ENCODE peak calls at places on chromosomes 5 and 9, in five cellular contexts. One of them, this sample, is unnamed.

GRCh38 chr5:89282038-89282831 is 399.3 kb upstream of the MEF2C start:
- DNase-seq in A549: no peak
- DNase-seq in bronchial epithelial cell: no peak
- DNase-seq in lower lobe of right lung: no peak
- DNase-seq in GM13977: no peak
- DNase-seq in this sample: no peak

GRCh38 chr9:130454812-130455325 is 10.1 kb downstream of the ASS1 start:
- DNase-seq in A549: no peak
- DNase-seq in bronchial epithelial cell: no peak
- DNase-seq in lower lobe of right lung: no peak
- DNase-seq in GM13977: no peak
- DNase-seq in this sample: no peak

GRCh38 chr5:964821-965220 is 43.8 kb upstream of the NKD2 start:
- DNase-seq in A549: no peak
- DNase-seq in bronchial epithelial cell: no peak
- DNase-seq in lower lobe of right lung: no peak
- DNase-seq in GM13977: no peak
- DNase-seq in this sample: no peak

GRCh38 chr9:131228988-131229387 is 47.3 kb downstream of the FAM78A start:
- DNase-seq in A549: no peak
- DNase-seq in bronchial epithelial cell: no peak
- DNase-seq in lower lobe of right lung: no peak
- DNase-seq in GM13977: no peak
- DNase-seq in this sample: no peak

GRCh38 chr9:88312070-88312469 is 76.2 kb upstream of the SPIN1 start:
- DNase-seq in A549: no peak
- DNase-seq in bronchial epithelial cell: no peak
- DNase-seq in lower lobe of right lung: no peak
- DNase-seq in GM13977: no peak
- DNase-seq in this sample: peak

GRCh38 chr5:164073013-164073535 is 567.7 kb downstream of the MAT2B start:
- DNase-seq in A549: no peak
- DNase-seq in bronchial epithelial cell: no peak
- DNase-seq in lower lobe of right lung: no peak
- DNase-seq in GM13977: no peak
- DNase-seq in this sample: no peak

GRCh38 chr9:93211654-93212001 is 27.7 kb downstream of the WNK2 start:
- DNase-seq in A549: no peak
- DNase-seq in bronchial epithelial cell: no peak
- DNase-seq in lower lobe of right lung: no peak
- DNase-seq in GM13977: no peak
- DNase-seq in this sample: no peak

GRCh38 chr9:27125936-27126335 is 16.9 kb downstream of the TEK start:
- DNase-seq in A549: no peak
- DNase-seq in bronchial epithelial cell: peak
- DNase-seq in lower lobe of right lung: no peak
- DNase-seq in GM13977: no peak
- DNase-seq in this sample: no peak

GRCh38 chr9:117828466-117828865 is 124.3 kb downstream of the TLR4 start:
- DNase-seq in A549: no peak
- DNase-seq in bronchial epithelial cell: no peak
- DNase-seq in lower lobe of right lung: no peak
- DNase-seq in GM13977: no peak
- DNase-seq in this sample: no peak

GRCh38 chr5:76710991-76711390 is 4.9 kb upstream of the F2R start:
- DNase-seq in A549: no peak
- DNase-seq in bronchial epithelial cell: peak
- DNase-seq in lower lobe of right lung: no peak
- DNase-seq in GM13977: no peak
- DNase-seq in this sample: no peak

GRCh38 chr9:112665347-112665746 is 52.6 kb downstream of the INIP start:
- DNase-seq in A549: no peak
- DNase-seq in bronchial epithelial cell: peak
- DNase-seq in lower lobe of right lung: no peak
- DNase-seq in GM13977: no peak
- DNase-seq in this sample: no peak

GRCh38 chr9:133487331-133487725 is 8.4 kb upstream of the SLC2A6 start:
- DNase-seq in A549: no peak
- DNase-seq in bronchial epithelial cell: no peak
- DNase-seq in lower lobe of right lung: peak
- DNase-seq in GM13977: no peak
- DNase-seq in this sample: no peak

GRCh38 chr9:136631038-136632000 is 31.4 kb upstream of the EGFL7 start:
- DNase-seq in A549: peak
- DNase-seq in bronchial epithelial cell: peak
- DNase-seq in lower lobe of right lung: peak
- DNase-seq in GM13977: peak
- DNase-seq in this sample: peak

GRCh38 chr9:17082343-17082742 is 52.5 kb upstream of the CNTLN start:
- DNase-seq in A549: no peak
- DNase-seq in bronchial epithelial cell: no peak
- DNase-seq in lower lobe of right lung: no peak
- DNase-seq in GM13977: no peak
- DNase-seq in this sample: no peak

GRCh38 chr5:157857821-157858526 is 971 bp downstream of the CLINT1 start:
- DNase-seq in A549: no peak
- DNase-seq in bronchial epithelial cell: peak
- DNase-seq in lower lobe of right lung: no peak
- DNase-seq in GM13977: no peak
- DNase-seq in this sample: peak

GRCh38 chr5:177426566-177427210 is at the start of gene GRK6:
- DNase-seq in A549: peak
- DNase-seq in bronchial epithelial cell: no peak
- DNase-seq in lower lobe of right lung: peak
- DNase-seq in GM13977: peak
- DNase-seq in this sample: peak

GRCh38 chr5:107514305-107514704 is 156.4 kb downstream of the EFNA5 start:
- DNase-seq in A549: no peak
- DNase-seq in bronchial epithelial cell: peak
- DNase-seq in lower lobe of right lung: no peak
- DNase-seq in GM13977: no peak
- DNase-seq in this sample: no peak

GRCh38 chr9:40884072-40884901 is 244.2 kb downstream of the FOXD4L6 start:
- DNase-seq in A549: no peak
- DNase-seq in bronchial epithelial cell: no peak
- DNase-seq in lower lobe of right lung: peak
- DNase-seq in GM13977: peak
- DNase-seq in this sample: no peak

GRCh38 chr9:113511047-113511521 is 47.6 kb downstream of the RGS3 start:
- DNase-seq in A549: no peak
- DNase-seq in bronchial epithelial cell: no peak
- DNase-seq in lower lobe of right lung: no peak
- DNase-seq in GM13977: no peak
- DNase-seq in this sample: no peak

GRCh38 chr5:83563631-83564030 is 92.1 kb downstream of the VCAN start:
- DNase-seq in A549: no peak
- DNase-seq in bronchial epithelial cell: peak
- DNase-seq in lower lobe of right lung: no peak
- DNase-seq in GM13977: no peak
- DNase-seq in this sample: no peak

GRCh38 chr9:111163738-111164399 is 125.6 kb upstream of the LPAR1 start:
- DNase-seq in A549: no peak
- DNase-seq in bronchial epithelial cell: no peak
- DNase-seq in lower lobe of right lung: no peak
- DNase-seq in GM13977: no peak
- DNase-seq in this sample: no peak

GRCh38 chr5:154202379-154203260 is 12.1 kb downstream of the GALNT10 start:
- DNase-seq in A549: no peak
- DNase-seq in bronchial epithelial cell: no peak
- DNase-seq in lower lobe of right lung: no peak
- DNase-seq in GM13977: peak
- DNase-seq in this sample: peak

GRCh38 chr9:84932915-84933527 is 263.5 kb downstream of the NTRK2 start:
- DNase-seq in A549: no peak
- DNase-seq in bronchial epithelial cell: peak
- DNase-seq in lower lobe of right lung: no peak
- DNase-seq in GM13977: no peak
- DNase-seq in this sample: no peak

GRCh38 chr5:145941096-145941676 is 4.8 kb downstream of the SH3RF2 start:
- DNase-seq in A549: no peak
- DNase-seq in bronchial epithelial cell: no peak
- DNase-seq in lower lobe of right lung: no peak
- DNase-seq in GM13977: no peak
- DNase-seq in this sample: no peak

GRCh38 chr5:67416133-67416937 is 219.7 kb upstream of the CD180 start:
- DNase-seq in A549: no peak
- DNase-seq in bronchial epithelial cell: no peak
- DNase-seq in lower lobe of right lung: no peak
- DNase-seq in GM13977: no peak
- DNase-seq in this sample: peak

GRCh38 chr5:141883184-141883947 is 5.2 kb upstream of the PCDH1 start:
- DNase-seq in A549: no peak
- DNase-seq in bronchial epithelial cell: no peak
- DNase-seq in lower lobe of right lung: peak
- DNase-seq in GM13977: no peak
- DNase-seq in this sample: peak

DNA sequence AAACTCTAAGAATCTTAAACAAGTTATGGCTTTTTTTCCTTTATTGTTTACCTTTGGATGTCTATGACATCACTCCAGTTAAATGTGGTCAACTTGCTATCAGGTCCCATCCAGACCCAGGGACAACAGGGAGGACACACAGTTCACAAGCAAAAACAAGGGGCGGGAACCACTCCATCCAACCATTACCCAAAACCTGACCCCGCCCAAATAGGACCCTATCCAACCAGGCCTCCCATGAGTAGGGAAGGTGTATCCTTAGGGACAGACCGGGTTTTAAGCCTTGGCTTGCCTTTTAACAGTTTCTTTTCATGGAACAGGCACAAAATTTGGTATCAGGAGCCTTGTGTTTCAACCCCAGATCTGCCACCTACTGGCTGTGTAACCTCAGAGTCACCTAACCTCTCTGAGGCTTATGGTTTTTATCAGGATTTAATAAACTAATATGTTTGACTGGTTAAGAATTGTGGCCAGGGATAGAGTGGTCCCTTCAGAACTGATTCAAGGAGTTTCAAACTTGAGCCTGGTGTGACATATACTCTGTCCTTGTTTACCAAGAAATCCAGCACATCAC is 127.7 kb upstream of the RAD23B start:
- DNase-seq in A549: no peak
- DNase-seq in bronchial epithelial cell: no peak
- DNase-seq in lower lobe of right lung: no peak
- DNase-seq in GM13977: no peak
- DNase-seq in this sample: no peak
- TF ChIP-seq CTCF in A549: no peak
- TF ChIP-seq CTCF in bronchial epithelial cell: peak
- TF ChIP-seq CTCF in lower lobe of right lung: no peak
- TF ChIP-seq CTCF in GM13977: no peak
- TF ChIP-seq CTCF in this sample: no peak

DNA sequence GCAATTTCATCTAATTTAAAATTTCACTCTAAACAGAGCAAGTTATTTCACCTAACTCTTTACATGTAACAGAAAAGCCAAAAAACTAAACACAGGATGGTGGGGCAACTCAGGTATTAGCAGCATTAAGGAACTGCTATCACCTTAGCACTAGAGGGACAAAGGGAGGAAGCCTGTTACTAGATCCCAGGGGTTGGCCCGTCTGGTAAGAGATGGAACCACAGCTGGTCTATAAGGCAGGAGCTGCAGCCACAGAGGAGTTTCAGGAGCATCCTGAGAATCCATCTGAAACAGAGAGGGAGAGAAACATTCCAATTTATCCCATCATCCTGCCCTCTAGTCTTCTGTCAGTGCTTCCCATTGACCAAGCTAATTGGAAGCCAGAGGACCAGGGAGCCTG is 300.3 kb downstream of the MRPS30 start:
- DNase-seq in A549: no peak
- DNase-seq in bronchial epithelial cell: no peak
- DNase-seq in lower lobe of right lung: no peak
- DNase-seq in GM13977: no peak
- DNase-seq in this sample: no peak
- TF ChIP-seq CTCF in A549: no peak
- TF ChIP-seq CTCF in bronchial epithelial cell: no peak
- TF ChIP-seq CTCF in lower lobe of right lung: no peak
- TF ChIP-seq CTCF in GM13977: no peak
- TF ChIP-seq CTCF in this sample: no peak

GRCh38 chr5:173885481-173886010 is 2.6 kb upstream of the CPEB4 start:
- DNase-seq in A549: no peak
- DNase-seq in bronchial epithelial cell: no peak
- DNase-seq in lower lobe of right lung: no peak
- DNase-seq in GM13977: no peak
- DNase-seq in this sample: no peak
- TF ChIP-seq CTCF in A549: no peak
- TF ChIP-seq CTCF in bronchial epithelial cell: no peak
- TF ChIP-seq CTCF in lower lobe of right lung: no peak
- TF ChIP-seq CTCF in GM13977: no peak
- TF ChIP-seq CTCF in this sample: no peak

GRCh38 chr9:129307227-129307970 is 129.3 kb upstream of the IER5L start:
- DNase-seq in A549: no peak
- DNase-seq in bronchial epithelial cell: peak
- DNase-seq in lower lobe of right lung: peak
- DNase-seq in GM13977: no peak
- DNase-seq in this sample: no peak
- TF ChIP-seq CTCF in A549: no peak
- TF ChIP-seq CTCF in bronchial epithelial cell: no peak
- TF ChIP-seq CTCF in lower lobe of right lung: no peak
- TF ChIP-seq CTCF in GM13977: no peak
- TF ChIP-seq CTCF in this sample: no peak

DNA sequence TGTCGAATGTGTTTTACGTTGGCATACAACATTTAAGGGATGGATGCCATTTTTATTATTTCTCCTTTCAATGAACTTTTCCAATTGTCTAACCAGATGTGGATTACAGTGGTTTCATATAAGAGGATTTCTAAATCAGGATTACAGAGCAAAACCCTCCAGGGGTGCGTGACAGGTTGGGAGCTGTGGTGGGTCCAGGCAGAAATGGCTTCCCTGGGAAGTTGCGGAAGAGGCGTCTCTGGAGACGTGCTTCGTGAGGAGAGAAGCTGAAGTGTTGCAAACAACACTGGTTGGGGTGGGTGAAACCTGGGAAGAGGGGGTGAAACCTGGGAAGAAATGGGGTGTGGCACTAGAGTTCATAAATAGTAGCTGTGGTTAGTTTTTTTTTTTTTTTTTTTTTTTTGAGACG is 4.5 kb upstream of the RPL26L1 start:
- DNase-seq in A549: no peak
- DNase-seq in bronchial epithelial cell: no peak
- DNase-seq in lower lobe of right lung: no peak
- DNase-seq in GM13977: no peak
- DNase-seq in this sample: no peak
- TF ChIP-seq CTCF in A549: no peak
- TF ChIP-seq CTCF in bronchial epithelial cell: no peak
- TF ChIP-seq CTCF in lower lobe of right lung: no peak
- TF ChIP-seq CTCF in GM13977: no peak
- TF ChIP-seq CTCF in this sample: no peak